ENCODE peak calls at places on chromosome 20, in five cellular contexts. E is K562, N is HepG2, J is upper lobe of left lung, L is GM12878. V is an unnamed sample.

GRCh38 chr20:45187693-45188092 is 13.0 kb downstream of the PI3 start:
- ATAC-seq in E (no peak), N (peak; percentile 46), J (no peak), L (no peak), V (no peak)

GRCh38 chr20:4358566-4358965 is 343.2 kb upstream of the RNF24 start:
- ATAC-seq in E (no peak), N (no peak), J (no peak), L (no peak), V (no peak)

GRCh38 chr20:2006452-2007381 is 12.9 kb upstream of the PDYN start:
- ATAC-seq in E (peak; percentile 70), N (peak; percentile 81), J (peak; percentile 67), L (peak; percentile 79), V (no peak)

GRCh38 chr20:43558412-43559146 is at the start of gene SGK2:
- ATAC-seq in E (peak; percentile 81), N (peak; percentile 85), J (no peak), L (no peak), V (no peak)

GRCh38 chr20:10960416-10960815 is 286.6 kb upstream of the JAG1 start:
- ATAC-seq in E (no peak), N (no peak), J (no peak), L (no peak), V (no peak)

GRCh38 chr20:35091808-35092523 is 641 bp downstream of the TRPC4AP start:
- ATAC-seq in E (peak; percentile 62), N (peak; percentile 54), J (no peak), L (peak; percentile 64), V (no peak)

GRCh38 chr20:4661191-4661590 is 60.5 kb upstream of the PRND start:
- ATAC-seq in E (peak; percentile 81), N (no peak), J (no peak), L (no peak), V (no peak)

GRCh38 chr20:53900380-53900999 is 169.9 kb downstream of the BCAS1 start:
- ATAC-seq in E (no peak), N (no peak), J (peak; percentile 77), L (peak; percentile 53), V (no peak)

GRCh38 chr20:35296101-35296554 is 3.9 kb upstream of the FAM83C start:
- ATAC-seq in E (no peak), N (peak; percentile 2), J (no peak), L (no peak), V (no peak)

GRCh38 chr20:44324343-44324742 is 12.5 kb upstream of the R3HDML start:
- ATAC-seq in E (no peak), N (peak; percentile 54), J (no peak), L (no peak), V (no peak)

GRCh38 chr20:24985802-24986201 is 6.7 kb downstream of the APMAP start:
- ATAC-seq in E (no peak), N (no peak), J (peak; percentile 48), L (no peak), V (no peak)

GRCh38 chr20:62755817-62756724 is 40.2 kb upstream of the MRGBP start:
- ATAC-seq in E (no peak), N (no peak), J (no peak), L (no peak), V (no peak)

GRCh38 chr20:53360815-53361214 is 232.8 kb downstream of the ZNF217 start:
- ATAC-seq in E (no peak), N (no peak), J (no peak), L (no peak), V (no peak)

GRCh38 chr20:62801284-62802010 is 3.2 kb upstream of the OGFR start:
- ATAC-seq in E (no peak), N (no peak), J (no peak), L (no peak), V (no peak)

GRCh38 chr20:33515569-33516216 is 25.8 kb downstream of the CBFA2T2 start:
- ATAC-seq in E (peak; percentile 57), N (no peak), J (no peak), L (no peak), V (no peak)
- TF ChIP-seq CTCF in E (peak; percentile 39), N (peak; percentile 56), J (no peak), L (no peak), V (no peak)

GRCh38 chr20:382291-383115 is 1.9 kb downstream of the TRIB3 start:
- ATAC-seq in E (peak; percentile 43), N (peak; percentile 42), J (peak; percentile 1), L (peak; percentile 12), V (peak; percentile 19)
- TF ChIP-seq POLR2AphosphoS5 in E (no peak), N (peak; percentile 23), J (no peak), L (no peak), V (no peak)

DNA sequence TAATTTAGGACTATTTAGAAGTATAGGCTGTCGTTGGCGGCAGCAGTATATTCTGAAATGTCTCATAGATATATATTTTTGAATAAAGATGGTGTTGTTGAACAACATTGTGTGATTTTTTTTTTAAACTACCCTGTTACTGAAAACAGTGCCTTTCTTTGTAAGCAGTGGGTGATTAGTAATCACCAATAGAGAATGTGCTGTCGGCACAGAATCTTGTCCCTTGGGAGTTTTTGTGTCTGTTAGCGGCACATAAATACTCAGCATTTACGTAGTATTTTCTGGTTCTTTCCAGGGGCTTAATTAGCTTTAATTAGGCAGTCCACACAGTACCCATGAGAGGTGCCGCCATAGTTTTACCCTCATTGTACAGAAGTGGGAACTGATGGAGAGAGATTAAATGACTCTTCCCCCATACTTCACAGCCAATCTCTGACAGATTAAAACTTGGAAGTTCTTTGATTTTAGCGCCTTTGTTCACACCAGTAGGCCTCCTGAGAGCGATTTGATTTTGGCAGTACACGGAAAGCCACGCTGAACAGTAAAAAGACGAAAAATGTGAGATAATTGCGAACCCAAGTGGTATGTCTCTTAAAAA is 58.8 kb downstream of the RPRD1B start:
- ATAC-seq in E (no peak), N (no peak), J (no peak), L (peak; percentile 43), V (no peak)
- TF ChIP-seq EP300 in E (no peak), N (no peak), J (no peak), L (peak; percentile 88), V (no peak)

GRCh38 chr20:48329676-48330644 is 497.8 kb downstream of the PREX1 start:
- ATAC-seq in E (peak; percentile 67), N (peak; percentile 84), J (no peak), L (peak; percentile 68), V (no peak)
- TF ChIP-seq CTCF in E (peak; percentile 39), N (peak; percentile 80), J (peak; percentile 16), L (peak; percentile 40), V (no peak)

GRCh38 chr20:20411841-20412240 is 43.9 kb downstream of the INSM1 start:
- ATAC-seq in E (no peak), N (no peak), J (no peak), L (no peak), V (no peak)
- TF ChIP-seq POLR2AphosphoS5 in E (no peak), N (no peak), J (no peak), L (no peak), V (no peak)

GRCh38 chr20:37867289-37868195 is 35.4 kb upstream of the VSTM2L start:
- ATAC-seq in E (no peak), N (no peak), J (no peak), L (no peak), V (no peak)
- TF ChIP-seq EP300 in E (no peak), N (no peak), J (no peak), L (no peak), V (no peak)

GRCh38 chr20:60525397-60525796 is 567.2 kb downstream of the CDH26 start:
- ATAC-seq in E (no peak), N (no peak), J (no peak), L (no peak), V (no peak)
- TF ChIP-seq CTCF in E (no peak), N (no peak), J (no peak), L (no peak), V (no peak)